ENCODE peak calls at places on chromosomes 4 and X, in four cellular contexts. G is K562, H is HepG2, I is GM12878. W is an unnamed sample.

GRCh38 chr4:45331796-45332195 is 605.4 kb upstream of the GNPDA2 start:
- DNase-seq in H (no peak), G (no peak), I (no peak), W (peak; percentile 17)

GRCh38 chr4:24674279-24674678 is 89.9 kb upstream of the DHX15 start:
- DNase-seq in I (no peak), H (no peak), G (no peak), W (no peak)

GRCh38 chrX:108091878-108092291 is 307 bp downstream of the ATG4A start:
- DNase-seq in I (no peak), H (no peak), G (peak; percentile 31), W (no peak)

GRCh38 chrX:154373340-154374306 is 811 bp downstream of the FLNA start:
- DNase-seq in G (peak; percentile 43), H (peak; percentile 59), I (peak; percentile 5), W (peak; percentile 81)

GRCh38 chrX:101619336-101619735 is 1.5 kb upstream of the ARMCX6 start:
- DNase-seq in H (peak; percentile 12), G (peak; percentile 44), I (no peak), W (peak; percentile 63)

GRCh38 chr4:111630705-111631104 is 514.5 kb upstream of the FAM241A start:
- DNase-seq in H (peak; percentile 7), I (no peak), G (no peak), W (peak; percentile 56)

GRCh38 chr4:180455226-180455625 is 1788.0 kb upstream of the TENM3 start:
- DNase-seq in G (no peak), I (no peak), H (no peak), W (peak; percentile 74)

GRCh38 chr4:26452565-26453531 is 37.4 kb downstream of the CCKAR start:
- DNase-seq in I (no peak), H (no peak), G (no peak), W (peak; percentile 59)

GRCh38 chrX:45850775-45851433 is 650.2 kb upstream of the DIPK2B start:
- DNase-seq in H (peak; percentile 6), G (no peak), I (no peak), W (peak; percentile 19)

GRCh38 chr4:169238445-169238844 is 32.3 kb downstream of the SH3RF1 start:
- DNase-seq in G (no peak), I (no peak), H (no peak), W (no peak)

GRCh38 chr4:98673282-98673644 is 14.9 kb upstream of the TSPAN5 start:
- DNase-seq in G (no peak), H (no peak), I (no peak), W (no peak)

GRCh38 chr4:147590249-147590920 is 26.8 kb upstream of the TMEM184C start:
- DNase-seq in H (peak; percentile 31), G (peak; percentile 50), I (no peak), W (peak; percentile 82)

GRCh38 chr4:10006604-10007435 is 14.5 kb downstream of the SLC2A9 start:
- DNase-seq in H (peak; percentile 83), G (no peak), I (peak; percentile 79), W (no peak)

GRCh38 chrX:100648601-100649417 is 4.8 kb downstream of the SRPX2 start:
- DNase-seq in G (no peak), H (peak; percentile 60), I (no peak), W (peak; percentile 25)

GRCh38 chr4:169100656-169101055 is 90.6 kb upstream of the CBR4 start:
- DNase-seq in H (no peak), I (no peak), G (no peak), W (no peak)

DNA sequence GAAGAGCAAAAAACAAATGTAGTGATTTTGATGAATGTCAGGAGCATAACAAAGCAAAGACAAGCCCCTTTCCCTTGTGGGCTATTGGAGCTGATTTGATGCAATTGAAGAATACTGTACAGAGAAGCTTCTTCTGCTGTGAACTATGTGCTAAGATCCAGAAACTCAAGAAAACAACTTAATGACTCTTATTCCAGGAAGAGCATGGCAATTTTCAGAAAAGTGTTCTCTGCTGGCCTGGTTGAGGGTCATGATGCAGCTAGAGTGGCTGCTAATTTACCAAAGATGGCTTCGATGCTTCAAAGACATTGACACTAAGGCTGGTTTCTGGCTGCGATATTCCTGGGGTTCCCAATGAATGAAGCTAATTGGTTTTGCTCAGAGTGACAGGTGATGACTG is 45.8 kb downstream of the TNIP3 start:
- DNase-seq in I (no peak), G (no peak), H (no peak), W (no peak)
- TF ChIP-seq POLR2AphosphoS5 in I (no peak), G (no peak), H (no peak), W (no peak)

DNA sequence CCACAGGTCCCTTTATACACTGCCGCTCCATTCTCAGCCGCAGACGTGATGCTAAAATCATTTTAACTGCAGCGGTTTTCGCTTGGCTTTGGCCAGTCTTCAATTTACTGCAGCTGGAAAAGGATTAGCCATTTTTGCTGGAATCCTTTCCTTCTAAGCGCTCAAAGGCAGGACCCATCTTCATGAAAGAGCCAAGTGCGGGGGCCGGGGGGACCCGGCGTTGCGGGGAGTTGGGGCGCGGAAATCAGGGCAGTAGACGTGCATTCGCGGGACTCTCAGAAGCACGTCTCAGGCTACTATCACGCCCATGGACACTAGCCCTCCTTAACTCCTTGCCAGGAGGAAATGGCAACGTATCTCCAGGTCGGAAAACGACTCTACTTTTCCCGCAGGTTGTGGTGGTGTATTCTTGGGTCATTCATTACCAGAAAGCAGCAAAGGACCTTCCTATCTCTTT is 1.7 kb upstream of the PCDH10 start:
- DNase-seq in G (no peak), H (no peak), I (no peak), W (peak; percentile 12)
- TF ChIP-seq EZH2 in G (no peak), H (no peak), I (no peak), W (no peak)

GRCh38 chrX:111386884-111387283 is 25.1 kb downstream of the DCX start:
- DNase-seq in G (no peak), I (no peak), H (no peak), W (no peak)
- TF ChIP-seq JUNB in G (no peak), I (no peak), H (no peak), W (no peak)

DNA sequence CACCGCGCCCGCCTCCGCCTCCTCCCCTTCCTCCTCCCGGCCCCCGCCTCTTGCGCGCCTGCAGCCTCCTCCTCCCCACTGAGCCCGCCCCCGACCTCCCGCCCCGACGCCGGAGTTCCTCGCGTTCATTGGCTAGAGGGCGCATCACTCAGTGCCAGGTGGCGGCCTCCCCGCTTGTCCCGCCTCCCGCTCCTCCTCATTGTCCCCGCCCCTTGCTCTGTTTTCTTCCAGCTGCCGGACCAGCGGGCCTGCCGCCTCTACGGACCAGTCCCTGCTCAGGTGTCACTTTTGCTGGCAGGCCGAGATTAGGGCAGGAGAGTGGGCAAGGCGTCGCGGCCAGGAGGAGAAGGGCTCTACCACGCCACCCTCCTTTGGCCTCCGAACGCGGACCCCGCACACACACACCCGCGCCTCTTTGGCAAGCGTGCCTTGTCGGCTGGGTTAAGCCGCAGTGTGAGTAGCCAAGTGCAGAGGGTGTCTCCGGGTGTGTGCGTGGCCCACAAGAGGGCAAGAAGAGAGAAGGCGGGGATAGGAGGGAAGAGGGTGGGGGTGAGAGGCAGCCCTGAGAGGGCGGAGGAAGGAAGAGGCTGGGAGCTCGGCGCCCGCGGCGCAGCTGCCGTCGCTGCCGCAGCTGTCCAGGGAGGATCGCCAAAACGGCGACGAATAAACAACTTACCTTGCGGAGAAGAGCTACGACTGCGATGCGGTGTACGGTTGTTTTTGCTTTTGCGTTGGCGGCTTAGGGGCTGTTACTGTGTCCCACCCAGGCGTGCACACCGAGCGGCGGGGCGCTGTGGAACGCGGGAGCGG is 436 bp upstream of the PPP3CA start:
- DNase-seq in G (peak; percentile 100), I (peak; percentile 83), H (peak; percentile 87), W (peak; percentile 98)
- TF ChIP-seq POLR2AphosphoS5 in G (no peak), I (peak; percentile 30), H (peak; percentile 81), W (peak; percentile 76)

GRCh38 chr4:54231419-54232150 is 2.5 kb downstream of the PDGFRA start:
- DNase-seq in I (no peak), H (no peak), G (no peak), W (peak; percentile 60)

GRCh38 chr4:54228064-54228527 is 997 bp upstream of the PDGFRA start:
- DNase-seq in I (no peak), H (peak; percentile 5), G (peak; percentile 61), W (peak; percentile 92)

GRCh38 chr4:54230479-54231418 is 1.7 kb downstream of the PDGFRA start:
- DNase-seq in H (no peak), G (no peak), I (no peak), W (peak; percentile 69)

GRCh38 chr4:54228563-54229501 is at the start of gene PDGFRA:
- DNase-seq in I (no peak), H (no peak), G (no peak), W (peak; percentile 71)

GRCh38 chr4:54229631-54230478 is 762 bp downstream of the PDGFRA start:
- DNase-seq in H (no peak), I (no peak), G (no peak), W (peak; percentile 64)
- TF ChIP-seq EZH2 in H (no peak), I (no peak), G (no peak), W (peak; percentile 81)

GRCh38 chrX:130885508-130885907 is 17.5 kb downstream of the ENOX2 start:
- DNase-seq in G (no peak), H (no peak), I (no peak), W (no peak)
- TF ChIP-seq JUNB in G (no peak), H (no peak), I (no peak), W (no peak)

GRCh38 chr4:123312951-123313592 is 83.5 kb upstream of the SPRY1 start:
- DNase-seq in G (no peak), H (peak; percentile 72), I (no peak), W (peak; percentile 11)
- TF ChIP-seq POLR2AphosphoS5 in G (no peak), H (no peak), I (no peak), W (no peak)

GRCh38 chr4:83489711-83490326 is 4.9 kb upstream of the ABRAXAS1 start:
- DNase-seq in H (no peak), G (peak; percentile 66), I (no peak), W (peak; percentile 28)

GRCh38 chr4:83486457-83487129 is 1.7 kb upstream of the ABRAXAS1 start:
- DNase-seq in H (peak; percentile 81), G (peak; percentile 54), I (no peak), W (no peak)

GRCh38 chr4:83484500-83485431 is at the start of gene ABRAXAS1:
- DNase-seq in G (peak; percentile 97), I (peak; percentile 45), H (peak; percentile 91), W (peak; percentile 98)
- TF ChIP-seq EZH2 in G (no peak), I (no peak), H (no peak), W (no peak)

W was measured in GM23338.